ENCODE peak calls at places on chromosomes 5 and 9, in eight cellular contexts. Z is AG09309, D is fibroblast of the aortic adventitia, H is endothelial cell, E is heart left ventricle, Q is HCT116, X is ovary, W is progenitor cell of endocrine pancreas. J is an unnamed sample.

GRCh38 chr5:111072949-111073682 is 1.6 kb downstream of the TSLP start:
- DNase-seq in Q (peak), W (peak), Z (no peak), H (peak), E (peak), D (peak), X (no peak), J (peak)

GRCh38 chr9:96429710-96430109 is 11.5 kb upstream of the ZNF367 start:
- DNase-seq in E (no peak), D (no peak), Q (no peak), H (no peak), Z (no peak), X (no peak), W (no peak), J (no peak)

GRCh38 chr5:37838152-37838932 is 1.5 kb downstream of the GDNF start:
- DNase-seq in Q (no peak), D (peak), Z (no peak), H (peak), X (peak), E (no peak), W (no peak), J (peak)

GRCh38 chr5:166365164-166365563 is 1926.3 kb upstream of the WWC1 start:
- DNase-seq in E (no peak), D (no peak), W (no peak), Q (no peak), H (no peak), Z (no peak), X (no peak), J (no peak)

GRCh38 chr5:56085205-56085604 is 90.4 kb upstream of the IL6ST start:
- DNase-seq in W (no peak), H (no peak), X (no peak), D (peak), Q (no peak), Z (no peak), E (no peak), J (no peak)

GRCh38 chr9:110015759-110016158 is 192.2 kb downstream of the C9orf152 start:
- DNase-seq in D (peak), H (no peak), Q (peak), Z (no peak), W (no peak), X (no peak), E (no peak), J (no peak)

GRCh38 chr5:36654598-36654997 is 48.2 kb downstream of the SLC1A3 start:
- DNase-seq in D (no peak), E (no peak), H (no peak), X (no peak), Z (no peak), Q (no peak), W (no peak), J (no peak)

GRCh38 chr5:168992687-168993086 is 308.3 kb downstream of the SLIT3 start:
- DNase-seq in Z (no peak), Q (peak), X (no peak), D (no peak), W (peak), H (peak), E (no peak), J (peak)

GRCh38 chr9:115883467-115884329 is 269.9 kb upstream of the PAPPA start:
- DNase-seq in H (peak), Z (no peak), D (peak), Q (peak), E (peak), X (no peak), W (peak), J (peak)

GRCh38 chr5:172090976-172091547 is 84.6 kb upstream of the FBXW11 start:
- DNase-seq in X (no peak), W (no peak), D (no peak), E (no peak), Z (no peak), H (no peak), Q (no peak), J (no peak)

GRCh38 chr5:140114341-140115185 is 654 bp downstream of the PURA start:
- DNase-seq in X (peak), H (peak), W (peak), Z (no peak), D (peak), E (peak), Q (no peak), J (peak)

GRCh38 chr9:127637322-127637847 is 25.3 kb downstream of the STXBP1 start:
- DNase-seq in W (no peak), E (no peak), D (peak), Z (peak), Q (no peak), H (no peak), X (peak), J (no peak)

GRCh38 chr5:74206571-74207550 is 433.7 kb downstream of the ENC1 start:
- DNase-seq in Q (no peak), Z (peak), H (no peak), E (peak), D (peak), W (no peak), X (peak), J (no peak)

GRCh38 chr5:75384218-75384617 is 47.2 kb downstream of the HMGCR start:
- DNase-seq in D (no peak), W (no peak), H (no peak), Z (no peak), E (no peak), Q (no peak), X (no peak), J (no peak)

GRCh38 chr5:124544366-124545055 is 201.9 kb downstream of the ZNF608 start:
- DNase-seq in Z (no peak), D (no peak), X (no peak), W (no peak), E (no peak), H (no peak), Q (peak), J (no peak)

GRCh38 chr5:19950897-19951296 is 37.1 kb downstream of the CDH18 start:
- DNase-seq in W (no peak), E (no peak), Q (no peak), H (no peak), D (peak), Z (no peak), X (no peak), J (no peak)

GRCh38 chr9:108468364-108468763 is 387.4 kb downstream of the ACTL7B start:
- DNase-seq in H (peak), Z (no peak), X (no peak), W (no peak), Q (peak), D (no peak), E (no peak), J (peak)

GRCh38 chr9:133406480-133407307 is 11.1 kb downstream of the REXO4 start:
- DNase-seq in Z (no peak), Q (peak), X (peak), E (peak), W (peak), D (peak), H (peak), J (peak)

GRCh38 chr9:93081081-93081529 is 14.9 kb upstream of the CARD19 start:
- DNase-seq in E (peak), D (no peak), W (no peak), H (no peak), X (no peak), Q (no peak), Z (no peak), J (no peak)

GRCh38 chr9:109258619-109259321 is 62.1 kb downstream of the EPB41L4B start:
- DNase-seq in X (no peak), Q (no peak), D (no peak), Z (no peak), H (no peak), E (no peak), W (no peak), J (peak)

DNA sequence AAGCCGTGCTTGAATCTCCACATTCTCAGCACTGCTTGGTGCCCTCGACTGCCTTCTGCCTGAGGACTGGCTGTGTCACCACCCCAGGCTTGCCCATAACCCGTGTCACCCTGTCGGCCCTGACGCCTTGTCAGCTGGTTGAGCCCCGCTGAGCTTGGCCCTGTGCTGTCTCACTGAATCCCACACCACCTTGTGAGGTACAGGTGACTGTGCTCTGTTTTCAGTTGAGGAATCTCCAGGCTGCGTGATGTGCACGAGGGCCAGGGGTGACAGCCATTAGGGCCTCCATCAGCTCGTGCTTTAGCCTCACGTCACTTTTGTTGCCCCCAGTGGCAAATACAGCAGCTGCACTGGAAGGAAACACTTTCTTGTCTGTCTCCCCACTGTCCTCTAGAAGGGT is 90.7 kb downstream of the CACNA1B start:
- DNase-seq in W (no peak), H (no peak), Q (no peak), X (no peak), E (no peak), D (no peak), Z (no peak), J (no peak)
- TF ChIP-seq CTCF in W (peak), H (no peak), Q (peak), X (no peak), E (no peak), D (no peak), Z (no peak), J (peak)

GRCh38 chr9:69223605-69224004 is 49.5 kb downstream of the TJP2 start:
- DNase-seq in H (peak), Q (peak), D (peak), W (peak), E (no peak), Z (no peak), X (peak), J (peak)
- TF ChIP-seq CTCF in H (peak), Q (peak), D (peak), W (peak), E (peak), Z (peak), X (peak), J (peak)

GRCh38 chr5:981466-981865 is 27.1 kb upstream of the NKD2 start:
- DNase-seq in Z (no peak), H (no peak), D (no peak), Q (no peak), X (no peak), E (peak), W (no peak), J (no peak)
- TF ChIP-seq CTCF in Z (no peak), H (no peak), D (no peak), Q (no peak), X (no peak), E (no peak), W (no peak), J (no peak)

GRCh38 chr5:54516051-54516645 is 1.4 kb upstream of the SNX18 start:
- DNase-seq in D (no peak), H (no peak), Z (no peak), E (no peak), W (no peak), Q (no peak), X (no peak), J (no peak)

GRCh38 chr5:54517512-54518145 is at the start of gene SNX18:
- DNase-seq in E (peak), X (peak), Z (peak), W (peak), Q (peak), H (peak), D (peak), J (peak)

GRCh38 chr5:54515634-54516033 is 1.9 kb upstream of the SNX18 start:
- DNase-seq in W (no peak), Q (no peak), E (no peak), Z (no peak), D (no peak), H (no peak), X (no peak), J (no peak)

GRCh38 chr5:54518146-54519082 is 855 bp downstream of the SNX18 start:
- DNase-seq in H (peak), Z (no peak), D (peak), W (peak), Q (no peak), E (peak), X (peak), J (peak)

GRCh38 chr5:54517174-54517511 is 416 bp upstream of the SNX18 start:
- DNase-seq in D (no peak), H (no peak), E (no peak), Z (no peak), X (no peak), W (no peak), Q (no peak), J (no peak)
- TF ChIP-seq CTCF in D (no peak), H (no peak), E (no peak), Z (no peak), X (no peak), W (no peak), Q (no peak), J (no peak)

DNA sequence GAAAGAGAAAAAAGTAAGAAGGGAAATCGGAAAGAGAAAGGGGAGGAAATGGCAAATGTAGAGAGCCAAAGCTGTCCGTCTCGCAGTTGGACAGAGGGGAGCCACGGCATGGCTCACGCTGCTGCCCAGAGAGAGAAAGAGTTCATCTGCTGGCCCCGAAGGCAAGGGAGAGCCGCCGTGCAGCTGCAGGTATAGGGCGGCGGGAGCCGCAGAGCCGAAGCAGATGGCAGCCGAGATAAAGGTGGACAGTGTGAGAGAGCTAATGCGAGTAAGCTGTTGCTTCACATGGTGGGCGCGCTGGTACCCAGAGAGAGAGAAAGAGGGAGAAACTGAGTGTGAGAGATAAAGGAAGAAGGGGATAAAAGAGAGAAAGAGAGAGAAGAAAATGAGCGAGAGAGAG is 188.4 kb upstream of the PPP1R26 start:
- DNase-seq in X (no peak), Q (no peak), Z (no peak), H (no peak), W (no peak), E (no peak), D (no peak), J (no peak)
- TF ChIP-seq CTCF in X (no peak), Q (no peak), Z (no peak), H (no peak), W (no peak), E (no peak), D (no peak), J (no peak)

GRCh38 chr5:9920696-9921095 is 290.5 kb upstream of the TAS2R1 start:
- DNase-seq in W (no peak), E (no peak), Q (no peak), Z (no peak), X (no peak), D (no peak), H (no peak), J (no peak)
- TF ChIP-seq CTCF in W (no peak), E (no peak), Q (peak), Z (no peak), X (no peak), D (peak), H (no peak), J (no peak)

J was measured in nephron progenitor cell.